ENCODE peak calls at places on chromosomes 3 and 15, in seven cellular contexts. L is ascending aorta, E is NCI-H1092 treated with DMSO at 0.1 percent for 48 hours, Q is kidney tubule cell, W is NCI-H1436, B is MV-4-11, F is spleen. Z is an unnamed sample.

GRCh38 chr15:38702178-38702912 is 137.7 kb upstream of the RASGRP1 start:
- DNase-seq in L (no peak), E (no peak), Q (peak), W (no peak), B (no peak), F (no peak), Z (peak)

GRCh38 chr3:195064300-195064931 is 206.5 kb downstream of the XXYLT1 start:
- DNase-seq in L (no peak), E (no peak), Q (no peak), W (no peak), B (no peak), F (peak), Z (no peak)

GRCh38 chr15:98667521-98668179 is 19.3 kb downstream of the IGF1R start:
- DNase-seq in L (no peak), E (no peak), Q (no peak), W (no peak), B (no peak), F (no peak), Z (no peak)

GRCh38 chr3:48598323-48599076 is 3.4 kb upstream of the COL7A1 start:
- DNase-seq in L (peak), E (no peak), Q (peak), W (no peak), B (no peak), F (no peak), Z (no peak)

GRCh38 chr3:6644070-6644929 is 216.6 kb upstream of the GRM7 start:
- DNase-seq in L (no peak), E (no peak), Q (no peak), W (no peak), B (no peak), F (no peak), Z (peak)

GRCh38 chr15:88704791-88705768 is 66.3 kb downstream of the ISG20 start:
- DNase-seq in L (peak), E (no peak), Q (no peak), W (no peak), B (no peak), F (no peak), Z (peak)

GRCh38 chr15:90606641-90607040 is 76.9 kb downstream of the CRTC3 start:
- DNase-seq in L (no peak), E (no peak), Q (no peak), W (no peak), B (no peak), F (no peak), Z (no peak)

GRCh38 chr3:38707730-38708129 is 58.2 kb upstream of the SCN5A start:
- DNase-seq in L (no peak), E (no peak), Q (peak), W (no peak), B (no peak), F (no peak), Z (no peak)

GRCh38 chr3:48268936-48269551 is 28.1 kb downstream of the ZNF589 start:
- DNase-seq in L (no peak), E (no peak), Q (no peak), W (no peak), B (no peak), F (no peak), Z (peak)

GRCh38 chr15:82972990-82973389 is 13.0 kb upstream of the RAMAC start:
- DNase-seq in L (no peak), E (no peak), Q (no peak), W (no peak), B (no peak), F (no peak), Z (no peak)

GRCh38 chr3:171972965-171973364 is 66.4 kb upstream of the FNDC3B start:
- DNase-seq in L (no peak), E (no peak), Q (no peak), W (no peak), B (no peak), F (no peak), Z (no peak)

GRCh38 chr3:11170052-11170770 is 15.9 kb downstream of the HRH1 start:
- DNase-seq in L (no peak), E (no peak), Q (no peak), W (no peak), B (peak), F (peak), Z (no peak)

GRCh38 chr3:81962396-81962795 is 201.0 kb upstream of the GBE1 start:
- DNase-seq in L (no peak), E (no peak), Q (no peak), W (no peak), B (no peak), F (no peak), Z (no peak)

GRCh38 chr3:141913150-141913811 is 36.8 kb downstream of the ATP1B3 start:
- DNase-seq in L (no peak), E (peak), Q (peak), W (peak), B (peak), F (no peak), Z (peak)

GRCh38 chr15:95149036-95149435 is 917.7 kb downstream of the MCTP2 start:
- DNase-seq in L (no peak), E (no peak), Q (no peak), W (no peak), B (no peak), F (no peak), Z (no peak)

GRCh38 chr15:86016750-86017149 is 62.9 kb upstream of the AGBL1 start:
- DNase-seq in L (no peak), E (no peak), Q (no peak), W (no peak), B (no peak), F (no peak), Z (no peak)

GRCh38 chr3:11195721-11196332 is 41.5 kb downstream of the HRH1 start:
- DNase-seq in L (no peak), E (no peak), Q (peak), W (no peak), B (no peak), F (no peak), Z (peak)

GRCh38 chr3:36444909-36445308 is 64.6 kb downstream of the STAC start:
- DNase-seq in L (no peak), E (no peak), Q (peak), W (no peak), B (no peak), F (no peak), Z (no peak)

GRCh38 chr3:187958432-187959003 is 195.4 kb upstream of the LPP start:
- DNase-seq in L (no peak), E (no peak), Q (no peak), W (no peak), B (peak), F (peak), Z (peak)

GRCh38 chr3:75144396-75144795 is 519.7 kb upstream of the FRG2C start:
- DNase-seq in L (no peak), E (no peak), Q (no peak), W (no peak), B (peak), F (no peak), Z (peak)

GRCh38 chr15:41417418-41417811 is 520 bp downstream of the RTF1 start:
- DNase-seq in L (no peak), E (no peak), Q (peak), W (no peak), B (no peak), F (no peak), Z (no peak)

GRCh38 chr3:24158756-24159155 is 213.7 kb downstream of the NR1D2 start:
- DNase-seq in L (no peak), E (no peak), Q (peak), W (no peak), B (no peak), F (no peak), Z (no peak)

GRCh38 chr3:13620776-13621365 is 71.9 kb downstream of the FBLN2 start:
- DNase-seq in L (no peak), E (no peak), Q (no peak), W (no peak), B (no peak), F (peak), Z (no peak)

Z was measured in small intestine.